ENCODE peak calls at places on chromosomes 1 and 21, in four cellular contexts. T is tibial artery, D is left ventricle myocardium inferior, M is AG09309. U is an unnamed sample.

GRCh38 chr1:186708578-186709203 is 28.5 kb upstream of the PTGS2 start:
- DNase-seq in T (no peak), D (no peak), M (no peak), U (no peak)

GRCh38 chr1:235357485-235358378 is 9.5 kb upstream of the TBCE start:
- DNase-seq in T (no peak), D (no peak), M (no peak), U (no peak)

GRCh38 chr1:212119397-212119837 is 83.9 kb downstream of the DTL start:
- DNase-seq in T (no peak), D (peak; percentile 62), M (no peak), U (no peak)

GRCh38 chr1:3278416-3279181 is 175.9 kb upstream of the ARHGEF16 start:
- DNase-seq in T (no peak), D (no peak), M (no peak), U (peak; percentile 62)

GRCh38 chr1:242129103-242129502 is 130.2 kb upstream of the MAP1LC3C start:
- DNase-seq in T (no peak), D (no peak), M (no peak), U (no peak)

GRCh38 chr1:163084330-163084729 is 15.2 kb downstream of the RGS4 start:
- DNase-seq in T (no peak), D (no peak), M (no peak), U (no peak)

GRCh38 chr21:14306143-14306907 is 76.6 kb downstream of the HSPA13 start:
- DNase-seq in T (no peak), D (no peak), M (no peak), U (no peak)

GRCh38 chr1:27057801-27058647 is 45.4 kb upstream of the TENT5B start:
- DNase-seq in T (no peak), D (no peak), M (no peak), U (no peak)

GRCh38 chr21:18384771-18385170 is 18.8 kb downstream of the TMPRSS15 start:
- DNase-seq in T (no peak), D (no peak), M (no peak), U (no peak)

GRCh38 chr1:6646499-6647148 is 22.0 kb downstream of the THAP3 start:
- DNase-seq in T (no peak), D (no peak), M (no peak), U (no peak)

GRCh38 chr1:84756455-84757082 is 66.3 kb upstream of the SSX2IP start:
- DNase-seq in T (no peak), D (no peak), M (no peak), U (no peak)

GRCh38 chr1:84757301-84757700 is 67.0 kb upstream of the SSX2IP start:
- DNase-seq in T (no peak), D (no peak), M (no peak), U (no peak)

GRCh38 chr1:84759756-84760155 is 69.5 kb upstream of the SSX2IP start:
- DNase-seq in T (no peak), D (no peak), M (no peak), U (no peak)

GRCh38 chr1:84762664-84763063 is 72.4 kb upstream of the SSX2IP start:
- DNase-seq in T (no peak), D (no peak), M (no peak), U (no peak)

GRCh38 chr1:84758968-84759491 is 68.8 kb upstream of the SSX2IP start:
- DNase-seq in T (peak; percentile 48), D (no peak), M (no peak), U (peak; percentile 52)
- H3K4me3 ChIP-seq in T (peak overlapping the region; percentile 21), D (peak overlapping the region; percentile 51), M (no peak overlapping the region), U (no peak overlapping the region)

DNA sequence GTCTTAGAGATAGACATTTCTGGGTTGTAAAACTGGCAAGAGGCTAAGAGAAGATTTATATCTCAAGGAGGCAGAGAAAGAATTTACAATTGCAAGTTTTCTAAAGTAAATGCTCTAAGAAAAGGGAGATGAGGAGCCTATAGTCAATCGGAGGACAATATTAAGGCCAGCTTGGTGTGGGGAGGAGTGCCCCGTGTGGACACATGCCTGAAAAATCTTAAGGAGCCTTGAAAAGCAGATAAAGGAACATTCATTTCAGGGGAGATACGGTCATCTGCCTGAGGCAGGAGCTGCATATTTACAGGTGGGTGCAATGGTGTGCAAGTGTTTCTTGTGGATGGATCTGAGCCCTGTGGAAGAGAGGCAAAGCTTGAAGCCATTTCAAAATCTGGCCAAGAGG is 25.6 kb downstream of the FCRL2 start:
- DNase-seq in T (no peak), D (no peak), M (no peak), U (no peak)
- TF ChIP-seq CTCF in T (no peak), D (no peak), M (no peak), U (no peak)

DNA sequence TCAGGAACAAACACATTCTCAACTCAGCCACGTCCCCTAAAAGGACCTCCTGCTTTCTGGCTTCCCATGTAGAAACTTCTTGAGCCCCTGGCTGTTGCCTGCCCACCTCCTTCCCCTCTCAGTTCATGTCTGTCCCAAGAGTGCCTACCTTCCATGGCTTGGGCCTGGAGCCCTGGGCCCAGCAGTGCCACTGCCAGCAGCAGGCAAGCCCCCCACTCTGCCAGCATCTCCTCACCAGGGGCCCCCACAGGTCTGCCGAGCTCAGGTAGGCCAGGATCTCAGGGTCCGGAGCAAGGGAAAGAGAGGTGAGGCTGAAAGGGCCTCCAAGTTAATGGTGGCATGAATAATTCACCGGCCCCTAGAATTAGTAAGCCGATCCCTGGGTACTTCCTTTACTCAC is at the start of gene CDCP2:
- DNase-seq in T (no peak), D (no peak), M (no peak), U (peak; percentile 30)
- H3K4me3 ChIP-seq in T (no peak within 1 kb of the TSS), D (no peak within 1 kb of the TSS), M (no peak within 1 kb of the TSS), U (no peak within 1 kb of the TSS)

DNA sequence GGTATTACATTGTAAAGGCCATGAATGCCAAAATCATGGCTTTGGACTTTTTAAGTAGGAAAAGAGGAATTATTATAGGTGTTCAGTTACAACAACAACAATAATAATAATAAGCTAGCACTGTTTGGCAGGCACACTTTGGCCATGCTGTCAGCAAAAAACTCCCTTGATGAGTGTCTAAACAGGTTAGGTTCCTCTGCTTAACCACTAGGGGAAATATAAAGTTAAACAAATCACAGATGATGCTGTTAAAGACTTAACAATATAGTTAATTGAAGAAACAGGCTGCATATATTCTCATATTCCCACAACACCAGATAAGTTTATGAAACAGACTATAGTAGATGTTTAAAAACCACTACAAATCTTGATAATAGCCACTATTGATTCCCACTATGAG is 46.4 kb downstream of the RGS21 start:
- DNase-seq in T (no peak), D (no peak), M (no peak), U (no peak)
- TF ChIP-seq CTCF in T (no peak), D (no peak), M (no peak), U (no peak)

GRCh38 chr1:61080408-61081134 is 1.8 kb upstream of the NFIA start:
- DNase-seq in T (no peak), D (no peak), M (no peak), U (no peak)
- H3K4me3 ChIP-seq in T (peak overlapping the region; percentile 95), D (peak overlapping the region; percentile 88), M (no peak overlapping the region), U (peak overlapping the region; percentile 13)

GRCh38 chr21:26840912-26841311 is 4.3 kb downstream of the ADAMTS1 start:
- DNase-seq in T (peak; percentile 57), D (peak; percentile 57), M (no peak), U (no peak)
- TF ChIP-seq CTCF in T (no peak), D (no peak), M (peak; percentile 2), U (no peak)

GRCh38 chr1:244815600-244816099 is 19.8 kb upstream of the COX20 start:
- DNase-seq in T (peak; percentile 24), D (no peak), M (no peak), U (no peak)
- H3K4me3 ChIP-seq in T (no peak overlapping the region), D (peak overlapping the region; percentile 30), M (no peak overlapping the region), U (peak overlapping the region; percentile 5)

GRCh38 chr1:2049517-2050481 is at the start of gene PRKCZ:
- DNase-seq in T (no peak), D (peak; percentile 84), M (no peak), U (peak; percentile 99)
- TF ChIP-seq CTCF in T (no peak), D (peak; percentile 35), M (peak; percentile 12), U (peak; percentile 79)

GRCh38 chr1:55172272-55172671 is 42.9 kb downstream of the USP24 start:
- DNase-seq in T (no peak), D (no peak), M (no peak), U (no peak)

GRCh38 chr1:55169126-55169525 is 46.0 kb downstream of the USP24 start:
- DNase-seq in T (no peak), D (no peak), M (no peak), U (no peak)

GRCh38 chr1:55170426-55170825 is 44.7 kb downstream of the USP24 start:
- DNase-seq in T (no peak), D (no peak), M (no peak), U (no peak)

GRCh38 chr1:55168353-55168752 is 46.8 kb downstream of the USP24 start:
- DNase-seq in T (no peak), D (no peak), M (no peak), U (no peak)

GRCh38 chr1:55172687-55173086 is 42.5 kb downstream of the USP24 start:
- DNase-seq in T (no peak), D (no peak), M (no peak), U (no peak)
- H3K4me3 ChIP-seq in T (no peak overlapping the region), D (no peak overlapping the region), M (no peak overlapping the region), U (no peak overlapping the region)

GRCh38 chr1:79501153-79501552 is 494.6 kb upstream of the ADGRL4 start:
- DNase-seq in T (no peak), D (no peak), M (no peak), U (no peak)

GRCh38 chr1:79496129-79496528 is 489.6 kb upstream of the ADGRL4 start:
- DNase-seq in T (no peak), D (no peak), M (no peak), U (no peak)

GRCh38 chr1:79497193-79497773 is 490.8 kb upstream of the ADGRL4 start:
- DNase-seq in T (no peak), D (no peak), M (no peak), U (no peak)
- TF ChIP-seq CTCF in T (peak; percentile 74), D (peak; percentile 79), M (peak; percentile 88), U (peak; percentile 19)

U was measured in upper lobe of left lung.